ENCODE peak calls at places on chromosome 14, in six cellular contexts. One of them, this sample, is unnamed.

GRCh38 chr14:78170203-78170602 is at the start of gene NRXN3:
- DNase-seq in AG04450: no peak
- DNase-seq in breast epithelium: no peak
- DNase-seq in RWPE1: no peak
- DNase-seq in A549: no peak
- DNase-seq in prostate gland: no peak
- DNase-seq in this sample: no peak

GRCh38 chr14:69326611-69327010 is 66.7 kb downstream of the GALNT16 start:
- DNase-seq in breast epithelium: no peak
- DNase-seq in prostate gland: no peak
- DNase-seq in RWPE1: no peak
- DNase-seq in AG04450: no peak
- DNase-seq in A549: no peak
- DNase-seq in this sample: no peak

GRCh38 chr14:61563880-61564622 is 131.3 kb upstream of the HIF1A start:
- DNase-seq in RWPE1: no peak
- DNase-seq in A549: no peak
- DNase-seq in AG04450: no peak
- DNase-seq in prostate gland: no peak
- DNase-seq in breast epithelium: no peak
- DNase-seq in this sample: no peak

GRCh38 chr14:78153069-78153351 is 17.2 kb upstream of the NRXN3 start:
- DNase-seq in prostate gland: no peak
- DNase-seq in breast epithelium: no peak
- DNase-seq in RWPE1: peak
- DNase-seq in AG04450: no peak
- DNase-seq in A549: no peak
- DNase-seq in this sample: no peak

GRCh38 chr14:49732896-49733295 is 35.1 kb upstream of the KLHDC2 start:
- DNase-seq in prostate gland: no peak
- DNase-seq in A549: no peak
- DNase-seq in breast epithelium: no peak
- DNase-seq in AG04450: no peak
- DNase-seq in RWPE1: no peak
- DNase-seq in this sample: no peak

GRCh38 chr14:19823765-19824164 is 20.2 kb downstream of the OR4N2 start:
- DNase-seq in prostate gland: no peak
- DNase-seq in RWPE1: peak
- DNase-seq in A549: no peak
- DNase-seq in AG04450: no peak
- DNase-seq in breast epithelium: no peak
- DNase-seq in this sample: no peak

GRCh38 chr14:101183376-101184103 is 280.0 kb upstream of the RTL1 start:
- DNase-seq in breast epithelium: peak
- DNase-seq in RWPE1: no peak
- DNase-seq in AG04450: no peak
- DNase-seq in A549: no peak
- DNase-seq in prostate gland: no peak
- DNase-seq in this sample: no peak

GRCh38 chr14:68216957-68217356 is 397.4 kb downstream of the RAD51B start:
- DNase-seq in A549: no peak
- DNase-seq in AG04450: no peak
- DNase-seq in breast epithelium: no peak
- DNase-seq in RWPE1: no peak
- DNase-seq in prostate gland: no peak
- DNase-seq in this sample: no peak

GRCh38 chr14:36658091-36659009 is 3.3 kb upstream of the PAX9 start:
- DNase-seq in AG04450: no peak
- DNase-seq in prostate gland: no peak
- DNase-seq in A549: no peak
- DNase-seq in breast epithelium: no peak
- DNase-seq in RWPE1: no peak
- DNase-seq in this sample: no peak

GRCh38 chr14:36515896-36516718 is 3.9 kb downstream of the NKX2-1 start:
- DNase-seq in breast epithelium: no peak
- DNase-seq in RWPE1: no peak
- DNase-seq in AG04450: no peak
- DNase-seq in A549: no peak
- DNase-seq in prostate gland: no peak
- DNase-seq in this sample: no peak

GRCh38 chr14:51157012-51157411 is 62.1 kb upstream of the TRIM9 start:
- DNase-seq in prostate gland: no peak
- DNase-seq in breast epithelium: no peak
- DNase-seq in A549: peak
- DNase-seq in AG04450: no peak
- DNase-seq in RWPE1: peak
- DNase-seq in this sample: no peak

GRCh38 chr14:81727243-81727642 is 193.6 kb upstream of the SEL1L start:
- DNase-seq in RWPE1: no peak
- DNase-seq in A549: no peak
- DNase-seq in AG04450: no peak
- DNase-seq in prostate gland: no peak
- DNase-seq in breast epithelium: no peak
- DNase-seq in this sample: no peak

GRCh38 chr14:72758420-72758819 is 135.5 kb downstream of the DPF3 start:
- DNase-seq in prostate gland: no peak
- DNase-seq in RWPE1: no peak
- DNase-seq in A549: no peak
- DNase-seq in breast epithelium: no peak
- DNase-seq in AG04450: no peak
- DNase-seq in this sample: no peak

GRCh38 chr14:62654641-62655040 is 390.6 kb downstream of the KCNH5 start:
- DNase-seq in prostate gland: no peak
- DNase-seq in breast epithelium: no peak
- DNase-seq in RWPE1: no peak
- DNase-seq in AG04450: peak
- DNase-seq in A549: no peak
- DNase-seq in this sample: no peak

GRCh38 chr14:101226603-101227425 is 323.3 kb upstream of the RTL1 start:
- DNase-seq in prostate gland: no peak
- DNase-seq in breast epithelium: no peak
- DNase-seq in RWPE1: no peak
- DNase-seq in AG04450: no peak
- DNase-seq in A549: no peak
- DNase-seq in this sample: no peak

GRCh38 chr14:26597136-26598080 is at the start of gene NOVA1:
- DNase-seq in RWPE1: peak
- DNase-seq in A549: peak
- DNase-seq in breast epithelium: no peak
- DNase-seq in AG04450: no peak
- DNase-seq in prostate gland: no peak
- DNase-seq in this sample: no peak

GRCh38 chr14:95770777-95771176 is 56.9 kb upstream of the TCL1A start:
- DNase-seq in breast epithelium: no peak
- DNase-seq in prostate gland: no peak
- DNase-seq in RWPE1: no peak
- DNase-seq in AG04450: no peak
- DNase-seq in A549: no peak
- DNase-seq in this sample: no peak

GRCh38 chr14:51443195-51444018 is 203.4 kb downstream of the TMX1 start:
- DNase-seq in prostate gland: no peak
- DNase-seq in AG04450: no peak
- DNase-seq in RWPE1: no peak
- DNase-seq in breast epithelium: no peak
- DNase-seq in A549: no peak
- DNase-seq in this sample: no peak

GRCh38 chr14:104149617-104150141 is 11.3 kb downstream of the KIF26A start:
- DNase-seq in AG04450: no peak
- DNase-seq in breast epithelium: no peak
- DNase-seq in RWPE1: no peak
- DNase-seq in prostate gland: no peak
- DNase-seq in A549: no peak
- DNase-seq in this sample: no peak

GRCh38 chr14:101502761-101503392 is 58.4 kb upstream of the DIO3 start:
- DNase-seq in RWPE1: no peak
- DNase-seq in AG04450: no peak
- DNase-seq in prostate gland: no peak
- DNase-seq in breast epithelium: peak
- DNase-seq in A549: no peak
- DNase-seq in this sample: no peak

GRCh38 chr14:22614240-22614799 is 16.2 kb downstream of the ABHD4 start:
- DNase-seq in RWPE1: peak
- DNase-seq in A549: peak
- DNase-seq in breast epithelium: peak
- DNase-seq in AG04450: peak
- DNase-seq in prostate gland: peak
- DNase-seq in this sample: no peak

GRCh38 chr14:73477618-73478266 is 13.0 kb upstream of the RIOX1 start:
- DNase-seq in A549: no peak
- DNase-seq in RWPE1: peak
- DNase-seq in breast epithelium: peak
- DNase-seq in prostate gland: no peak
- DNase-seq in AG04450: no peak
- DNase-seq in this sample: no peak

GRCh38 chr14:24052656-24053547 is 1.1 kb downstream of the CARMIL3 start:
- DNase-seq in AG04450: no peak
- DNase-seq in A549: no peak
- DNase-seq in prostate gland: no peak
- DNase-seq in RWPE1: no peak
- DNase-seq in breast epithelium: no peak
- DNase-seq in this sample: no peak
- TF ChIP-seq CTCF in AG04450: no peak
- TF ChIP-seq CTCF in A549: no peak
- TF ChIP-seq CTCF in prostate gland: no peak
- TF ChIP-seq CTCF in RWPE1: no peak
- TF ChIP-seq CTCF in breast epithelium: no peak
- TF ChIP-seq CTCF in this sample: no peak

GRCh38 chr14:24816011-24816928 is 182.3 kb upstream of the GZMB start:
- DNase-seq in RWPE1: no peak
- DNase-seq in prostate gland: no peak
- DNase-seq in AG04450: no peak
- DNase-seq in breast epithelium: no peak
- DNase-seq in A549: no peak
- DNase-seq in this sample: no peak
- H3K27ac ChIP-seq in RWPE1: no peak
- H3K27ac ChIP-seq in prostate gland: peak
- H3K27ac ChIP-seq in AG04450: no peak
- H3K27ac ChIP-seq in breast epithelium: no peak
- H3K27ac ChIP-seq in A549: peak
- H3K27ac ChIP-seq in this sample: no peak

GRCh38 chr14:54695196-54695595 is 128.3 kb downstream of the SAMD4A start:
- DNase-seq in AG04450: no peak
- DNase-seq in RWPE1: no peak
- DNase-seq in prostate gland: no peak
- DNase-seq in A549: no peak
- DNase-seq in breast epithelium: no peak
- DNase-seq in this sample: no peak

GRCh38 chr14:54690887-54691286 is 124.0 kb downstream of the SAMD4A start:
- DNase-seq in prostate gland: no peak
- DNase-seq in AG04450: no peak
- DNase-seq in RWPE1: no peak
- DNase-seq in A549: no peak
- DNase-seq in breast epithelium: no peak
- DNase-seq in this sample: no peak

GRCh38 chr14:54691525-54692260 is 124.8 kb downstream of the SAMD4A start:
- DNase-seq in AG04450: no peak
- DNase-seq in breast epithelium: peak
- DNase-seq in A549: peak
- DNase-seq in prostate gland: peak
- DNase-seq in RWPE1: peak
- DNase-seq in this sample: peak

GRCh38 chr14:54692261-54692861 is 125.4 kb downstream of the SAMD4A start:
- DNase-seq in prostate gland: no peak
- DNase-seq in A549: no peak
- DNase-seq in breast epithelium: no peak
- DNase-seq in AG04450: no peak
- DNase-seq in RWPE1: no peak
- DNase-seq in this sample: no peak

DNA sequence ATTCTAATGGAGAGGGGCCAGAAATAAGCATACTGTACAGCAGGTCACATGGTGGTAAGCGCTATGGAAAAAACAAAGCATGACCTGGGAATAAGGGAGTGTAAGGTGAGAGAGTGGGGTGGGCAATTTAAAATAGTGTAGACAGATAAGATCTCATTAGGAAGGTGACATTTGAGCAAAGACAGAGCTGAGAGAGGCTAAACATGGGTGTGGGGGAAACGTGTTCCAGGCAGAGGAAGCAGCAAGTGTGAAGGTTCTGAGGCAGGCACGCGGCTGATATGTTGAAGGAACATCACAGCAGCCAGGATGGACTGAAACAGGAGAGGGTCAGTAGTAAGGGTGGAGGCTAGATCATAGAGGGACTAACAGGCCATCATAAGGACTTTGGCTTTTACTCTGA is 126.8 kb downstream of the SAMD4A start:
- DNase-seq in prostate gland: no peak
- DNase-seq in A549: no peak
- DNase-seq in AG04450: no peak
- DNase-seq in RWPE1: no peak
- DNase-seq in breast epithelium: no peak
- DNase-seq in this sample: no peak
- TF ChIP-seq CTCF in prostate gland: no peak
- TF ChIP-seq CTCF in A549: no peak
- TF ChIP-seq CTCF in AG04450: no peak
- TF ChIP-seq CTCF in RWPE1: no peak
- TF ChIP-seq CTCF in breast epithelium: no peak
- TF ChIP-seq CTCF in this sample: no peak

GRCh38 chr14:33229269-33229924 is 290.7 kb downstream of the NPAS3 start:
- DNase-seq in breast epithelium: no peak
- DNase-seq in AG04450: no peak
- DNase-seq in prostate gland: no peak
- DNase-seq in A549: no peak
- DNase-seq in RWPE1: no peak
- DNase-seq in this sample: no peak

DNA sequence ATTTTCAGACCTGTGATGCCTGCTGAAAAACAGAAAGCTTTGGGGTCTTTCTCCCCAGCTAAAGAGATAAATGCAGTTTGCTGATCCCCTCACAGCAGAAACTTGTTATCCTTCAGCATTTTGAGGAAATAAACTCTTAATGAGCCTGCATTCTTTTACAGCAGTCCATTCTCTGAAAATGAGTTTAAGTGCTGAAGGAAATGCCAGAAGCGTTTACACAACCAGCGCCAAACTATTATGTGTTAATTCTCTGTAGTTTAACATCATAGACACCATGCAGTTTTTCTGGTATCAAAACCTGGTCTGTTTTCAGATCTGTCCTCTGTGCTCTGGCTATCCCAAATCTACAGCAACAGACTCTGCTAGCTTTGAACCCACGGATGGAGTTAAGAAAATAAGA is 291.3 kb downstream of the NPAS3 start:
- DNase-seq in AG04450: no peak
- DNase-seq in A549: no peak
- DNase-seq in breast epithelium: no peak
- DNase-seq in prostate gland: no peak
- DNase-seq in RWPE1: no peak
- DNase-seq in this sample: no peak
- H3K27ac ChIP-seq in AG04450: no peak
- H3K27ac ChIP-seq in A549: no peak
- H3K27ac ChIP-seq in breast epithelium: no peak
- H3K27ac ChIP-seq in prostate gland: no peak
- H3K27ac ChIP-seq in RWPE1: no peak
- H3K27ac ChIP-seq in this sample: no peak

GRCh38 chr14:94237983-94238382 is 55.1 kb downstream of the SERPINA10 start:
- DNase-seq in A549: no peak
- DNase-seq in prostate gland: no peak
- DNase-seq in RWPE1: no peak
- DNase-seq in AG04450: no peak
- DNase-seq in breast epithelium: no peak
- DNase-seq in this sample: no peak
- TF ChIP-seq CTCF in A549: no peak
- TF ChIP-seq CTCF in prostate gland: no peak
- TF ChIP-seq CTCF in RWPE1: no peak
- TF ChIP-seq CTCF in AG04450: no peak
- TF ChIP-seq CTCF in breast epithelium: no peak
- TF ChIP-seq CTCF in this sample: no peak